ENCODE peak calls at places on chromosomes 11 and 22, in five cellular contexts. U is colonic mucosa, Y is AG09309, E is HFFc6, Q is ELF-1. W is an unnamed sample.
A peak's percentile ranks its signal among the peaks of the same experiment; 100 is the strongest.

GRCh38 chr11:2460540-2461252 is 15.9 kb downstream of the KCNQ1 start:
- DNase-seq in U (peak; percentile 63), Y (no peak), E (no peak), Q (no peak), W (no peak)

GRCh38 chr11:57761301-57762234 is at the start of gene CTNND1:
- DNase-seq in U (peak; percentile 92), Y (peak; percentile 93), E (peak; percentile 96), Q (peak; percentile 96), W (peak; percentile 99)

GRCh38 chr11:78351979-78352731 is 65.5 kb downstream of the GAB2 start:
- DNase-seq in U (no peak), Y (no peak), E (no peak), Q (peak; percentile 61), W (peak; percentile 96)

GRCh38 chr11:69253028-69253427 is 40.9 kb upstream of the MYEOV start:
- DNase-seq in U (no peak), Y (no peak), E (peak; percentile 76), Q (no peak), W (peak; percentile 42)

GRCh38 chr22:48929276-48929790 is 898.3 kb downstream of the BRD1 start:
- DNase-seq in U (peak; percentile 3), Y (no peak), E (no peak), Q (no peak), W (no peak)

GRCh38 chr22:24803064-24803542 is 2.9 kb upstream of the SGSM1 start:
- DNase-seq in U (peak; percentile 83), Y (no peak), E (peak; percentile 12), Q (peak; percentile 89), W (peak; percentile 89)

GRCh38 chr11:69113646-69114340 is 41.9 kb upstream of the SMIM38 start:
- DNase-seq in U (no peak), Y (no peak), E (no peak), Q (no peak), W (no peak)

GRCh38 chr11:109309153-109309552 is 112.8 kb upstream of the C11orf87 start:
- DNase-seq in U (no peak), Y (no peak), E (no peak), Q (no peak), W (no peak)

GRCh38 chr11:132033051-132033450 is 662.6 kb downstream of the NTM start:
- DNase-seq in U (no peak), Y (no peak), E (no peak), Q (no peak), W (no peak)

GRCh38 chr11:8242113-8242475 is 21.6 kb downstream of the LMO1 start:
- DNase-seq in U (no peak), Y (no peak), E (no peak), Q (peak; percentile 95), W (peak; percentile 87)

GRCh38 chr22:37601540-37602442 is 6.8 kb upstream of the GGA1 start:
- DNase-seq in U (peak; percentile 80), Y (peak; percentile 24), E (peak; percentile 30), Q (peak; percentile 89), W (peak; percentile 96)